ENCODE peak calls at places on chromosomes 11 and 22, in six cellular contexts. S is CD4-positive, alpha-beta T cell; H is sigmoid colon; C is IMR-90; T is fibroblast of the aortic adventitia; F is HFFc6. B is an unnamed sample.

GRCh38 chr22:29003975-29004646 is 57.5 kb downstream of the C22orf31 start:
- DNase-seq in C (no peak), H (no peak), T (no peak), S (no peak), F (no peak), B (no peak)

GRCh38 chr11:62444271-62444833 is 25.5 kb downstream of the SCGB1A1 start:
- DNase-seq in F (peak; percentile 48), C (peak; percentile 75), T (peak; percentile 91), H (peak; percentile 92), S (peak; percentile 4), B (peak; percentile 57)

GRCh38 chr11:7595016-7595869 is 78.1 kb downstream of the CYB5R2 start:
- DNase-seq in T (peak; percentile 88), F (no peak), S (no peak), H (no peak), C (no peak), B (peak; percentile 67)

GRCh38 chr11:72580648-72580950 is 93.6 kb downstream of the PDE2A start:
- DNase-seq in H (no peak), F (no peak), C (no peak), S (no peak), T (no peak), B (no peak)

GRCh38 chr11:73267122-73267846 is 4.9 kb upstream of the P2RY6 start:
- DNase-seq in C (no peak), F (no peak), S (no peak), T (no peak), H (no peak), B (no peak)

GRCh38 chr11:68589817-68590216 is 94.5 kb upstream of the GAL start:
- DNase-seq in H (no peak), C (no peak), T (no peak), F (no peak), S (no peak), B (no peak)

GRCh38 chr22:49924113-49924833 is 5.8 kb downstream of the CRELD2 start:
- DNase-seq in S (no peak), T (no peak), F (no peak), H (no peak), C (no peak), B (no peak)

GRCh38 chr22:36741204-36741793 is 34.6 kb downstream of the IFT27 start:
- DNase-seq in H (peak; percentile 10), F (no peak), S (no peak), C (no peak), T (peak; percentile 10), B (peak; percentile 13)

GRCh38 chr11:31001432-31001831 is 368.1 kb downstream of the DCDC1 start:
- DNase-seq in S (no peak), T (no peak), H (no peak), C (no peak), F (no peak), B (no peak)

GRCh38 chr11:38169286-38169685 is 1571.2 kb upstream of the RAG2 start:
- DNase-seq in T (peak; percentile 2), F (no peak), S (no peak), H (no peak), C (peak; percentile 2), B (peak; percentile 85)

GRCh38 chr11:11451501-11452005 is 98.5 kb upstream of the CSNK2A3 start:
- DNase-seq in S (no peak), C (peak; percentile 24), H (no peak), F (peak; percentile 20), T (no peak), B (no peak)

GRCh38 chr11:104333977-104334376 is 170.0 kb upstream of the PDGFD start:
- DNase-seq in S (no peak), C (no peak), F (no peak), T (no peak), H (no peak), B (no peak)

GRCh38 chr22:41052661-41053490 is 39.5 kb upstream of the EP300 start:
- DNase-seq in T (peak; percentile 49), S (no peak), C (peak; percentile 84), F (peak; percentile 80), H (no peak), B (peak; percentile 68)

GRCh38 chr22:38513063-38513462 is 7.0 kb upstream of the DDX17 start:
- DNase-seq in S (peak; percentile 25), C (no peak), T (no peak), F (no peak), H (no peak), B (no peak)
- TF ChIP-seq CTCF in S (peak; percentile 38), C (no peak), T (no peak), F (no peak), H (no peak), B (no peak)

GRCh38 chr11:57391546-57391945 is 1.1 kb upstream of the PRG2 start:
- DNase-seq in C (no peak), H (no peak), F (no peak), S (no peak), T (no peak), B (no peak)

GRCh38 chr11:57390535-57390934 is at the start of gene PRG2:
- DNase-seq in T (no peak), C (no peak), H (no peak), F (no peak), S (no peak), B (no peak)

GRCh38 chr11:57391111-57391510 is 661 bp upstream of the PRG2 start:
- DNase-seq in T (no peak), F (no peak), C (no peak), H (no peak), S (no peak), B (no peak)

GRCh38 chr11:57386178-57386945 is 4.1 kb downstream of the PRG2 start:
- DNase-seq in S (no peak), F (no peak), T (no peak), H (no peak), C (no peak), B (peak; percentile 24)

GRCh38 chr11:57387284-57388030 is 3.0 kb downstream of the PRG2 start:
- DNase-seq in C (no peak), S (no peak), H (no peak), T (peak; percentile 17), F (no peak), B (peak; percentile 42)
- TF ChIP-seq CTCF in C (no peak), S (no peak), H (no peak), T (no peak), F (no peak), B (peak; percentile 24)

DNA sequence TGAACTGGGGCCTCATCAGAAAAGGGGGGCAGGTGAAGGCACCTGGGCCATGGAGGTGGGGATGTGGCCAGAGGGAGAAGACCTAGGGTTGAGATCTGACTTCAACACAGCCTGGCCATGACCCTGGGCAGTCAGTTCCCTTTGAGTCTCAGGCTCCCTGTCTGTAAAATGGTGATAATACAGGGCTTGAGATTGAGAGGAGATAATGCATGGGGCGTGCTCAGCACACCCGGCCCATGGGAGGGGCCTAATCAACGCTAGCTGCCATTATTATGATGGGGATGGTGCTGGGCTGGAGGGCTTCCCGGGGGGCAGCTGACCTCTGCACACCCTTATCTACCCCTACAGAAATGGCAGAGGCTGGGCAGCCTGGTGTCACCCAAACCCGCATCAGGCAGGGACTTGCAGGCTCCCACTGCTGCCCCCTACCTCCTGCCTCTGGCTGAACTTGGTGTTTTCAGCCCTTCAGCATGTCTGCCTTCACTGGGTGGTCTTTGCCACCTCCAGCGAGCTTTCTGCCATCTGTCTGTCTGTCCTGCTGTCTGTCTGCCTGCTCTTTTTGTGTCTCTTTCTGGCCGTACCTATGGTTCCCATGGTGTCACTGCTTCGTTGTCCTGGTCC is 84.5 kb downstream of the CACNA1I start:
- DNase-seq in C (no peak), H (no peak), F (no peak), T (no peak), S (no peak), B (peak; percentile 8)
- TF ChIP-seq CTCF in C (no peak), H (no peak), F (peak; percentile 46), T (no peak), S (no peak), B (peak; percentile 36)

GRCh38 chr11:64251722-64251985 is 324 bp downstream of the PLCB3 start:
- DNase-seq in H (no peak), S (no peak), C (no peak), F (no peak), T (no peak), B (no peak)

GRCh38 chr11:64250875-64251721 is at the start of gene PLCB3:
- DNase-seq in T (no peak), H (peak; percentile 79), F (no peak), C (no peak), S (peak; percentile 54), B (no peak)

GRCh38 chr11:64253043-64253442 is 1.7 kb downstream of the PLCB3 start:
- DNase-seq in H (no peak), C (no peak), S (no peak), T (no peak), F (no peak), B (no peak)

GRCh38 chr11:64253481-64253880 is 2.2 kb downstream of the PLCB3 start:
- DNase-seq in S (no peak), F (no peak), C (no peak), T (no peak), H (no peak), B (no peak)

DNA sequence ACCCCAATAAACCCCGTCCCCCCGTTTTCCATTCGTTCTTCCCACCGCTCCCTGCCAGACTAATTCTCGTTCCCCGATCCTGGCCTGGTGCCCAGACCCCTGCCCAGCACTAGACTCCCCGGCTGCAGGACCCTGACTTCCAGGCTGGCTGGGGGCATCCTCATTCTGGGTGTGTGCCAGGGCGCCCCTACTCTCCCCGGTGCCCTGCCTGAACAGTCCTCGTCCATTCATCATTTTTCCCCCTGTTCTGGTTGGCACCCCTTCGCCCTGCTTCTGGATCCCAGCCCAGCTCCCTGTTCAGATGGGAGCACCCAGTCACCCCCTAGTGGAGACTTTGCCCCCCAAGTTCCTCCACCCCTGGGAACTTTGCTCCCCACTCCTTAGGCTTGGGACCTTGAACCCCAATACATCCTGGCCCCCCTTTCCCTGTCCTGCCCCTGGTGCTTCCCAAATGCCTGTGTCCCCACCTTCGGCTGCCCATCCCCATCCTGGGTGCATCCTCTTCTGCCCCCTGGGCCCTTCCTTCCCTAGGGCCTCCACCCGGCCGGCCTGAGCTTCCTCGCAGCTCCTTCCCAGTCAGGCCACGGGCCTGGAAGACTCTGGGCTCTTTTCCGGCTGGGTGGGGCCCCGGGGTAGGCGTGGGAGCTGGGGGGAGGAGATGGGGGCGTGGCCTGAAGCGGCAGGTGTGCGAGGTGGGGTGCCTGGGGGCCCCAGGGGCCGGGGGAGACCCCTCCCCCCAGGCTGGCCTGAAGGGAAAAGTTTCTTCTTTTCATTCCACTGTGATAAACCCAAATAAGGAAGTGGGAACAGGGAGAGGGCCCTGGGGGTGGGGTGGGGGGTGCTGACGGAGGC is 882 bp downstream of the PLCB3 start:
- DNase-seq in C (no peak), S (no peak), H (peak; percentile 77), T (no peak), F (no peak), B (no peak)
- TF ChIP-seq CTCF in C (peak; percentile 35), S (no peak), H (peak; percentile 41), T (peak; percentile 51), F (peak; percentile 80), B (peak; percentile 39)

GRCh38 chr11:134753805-134754130 is 341.7 kb upstream of the B3GAT1 start:
- DNase-seq in H (no peak), S (no peak), F (no peak), T (no peak), C (no peak), B (no peak)
- TF ChIP-seq CTCF in H (no peak), S (no peak), F (no peak), T (no peak), C (no peak), B (no peak)

DNA sequence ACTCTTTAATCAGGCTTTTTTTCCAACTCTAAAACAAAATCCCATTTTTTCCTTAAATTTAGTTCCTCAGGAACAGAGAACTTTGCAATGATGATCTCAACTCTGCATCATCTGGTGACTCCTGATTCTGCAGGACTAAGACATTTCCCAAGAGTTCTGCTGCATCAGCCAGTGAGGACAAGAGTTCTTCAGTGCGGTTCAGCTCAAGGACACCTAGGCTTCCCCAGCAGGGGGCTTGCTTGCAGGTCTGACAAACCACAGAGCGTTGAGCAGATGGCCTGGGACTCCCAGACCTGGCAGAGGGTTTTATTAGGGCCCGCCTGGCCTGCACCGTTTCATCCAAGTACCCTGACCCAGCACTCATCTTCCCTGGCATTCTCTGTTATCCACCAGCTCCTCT is 6.4 kb downstream of the CDCA5 start:
- DNase-seq in F (no peak), S (no peak), C (peak; percentile 31), T (no peak), H (no peak), B (peak; percentile 32)
- TF ChIP-seq CTCF in F (no peak), S (no peak), C (no peak), T (no peak), H (no peak), B (no peak)

B was measured in choroid plexus epithelial cell.